ENCODE peak calls at places on chromosome 12, in six cellular contexts. Y, P, A, L, F and N are unnamed samples.

GRCh38 chr12:6961278-6961694 is 9.2 kb downstream of the PHB2 start:
- DNase-seq in F (peak; percentile 69), P (peak; percentile 81), Y (no peak), A (peak; percentile 95), L (peak; percentile 62), N (peak; percentile 56)

GRCh38 chr12:22256634-22257033 is 77.9 kb downstream of the ST8SIA1 start:
- DNase-seq in F (no peak), L (peak; percentile 34), Y (no peak), A (no peak), P (no peak), N (no peak)

GRCh38 chr12:124032265-124032886 is 59.4 kb downstream of the ZNF664 start:
- DNase-seq in L (peak; percentile 83), P (peak; percentile 58), Y (no peak), F (peak; percentile 37), A (no peak), N (no peak)

GRCh38 chr12:56333197-56333678 is 562 bp downstream of the PAN2 start:
- DNase-seq in L (no peak), F (peak; percentile 15), Y (no peak), P (no peak), A (peak; percentile 74), N (no peak)

GRCh38 chr12:112851024-112851777 is 55.6 kb upstream of the OAS1 start:
- DNase-seq in P (no peak), L (no peak), A (no peak), Y (no peak), F (no peak), N (no peak)

GRCh38 chr12:50213439-50213838 is 46.3 kb upstream of the CERS5 start:
- DNase-seq in Y (no peak), P (no peak), L (no peak), A (no peak), F (no peak), N (no peak)

GRCh38 chr12:57614178-57614947 is 3.1 kb downstream of the ARHGEF25 start:
- DNase-seq in F (no peak), Y (no peak), P (peak; percentile 49), A (no peak), L (no peak), N (no peak)

GRCh38 chr12:123163227-123163626 is 12.3 kb upstream of the PITPNM2 start:
- DNase-seq in L (no peak), Y (no peak), P (no peak), A (no peak), F (no peak), N (no peak)

GRCh38 chr12:127118251-127118650 is 1148.7 kb upstream of the TMEM132C start:
- DNase-seq in P (no peak), Y (no peak), L (no peak), F (no peak), A (no peak), N (no peak)

GRCh38 chr12:68943848-68944247 is 10.9 kb upstream of the CPM start:
- DNase-seq in P (no peak), A (no peak), Y (no peak), F (no peak), L (no peak), N (no peak)

GRCh38 chr12:21539797-21540196 is 13.7 kb downstream of the SPX start:
- DNase-seq in A (no peak), P (no peak), Y (no peak), L (no peak), F (no peak), N (no peak)

GRCh38 chr12:8449293-8449944 is 6.3 kb upstream of the CLEC6A start:
- DNase-seq in P (no peak), L (no peak), Y (no peak), F (no peak), A (no peak), N (no peak)

GRCh38 chr12:96063046-96063445 is 27.7 kb upstream of the LTA4H start:
- DNase-seq in A (no peak), P (no peak), F (no peak), Y (no peak), L (peak; percentile 59), N (no peak)

GRCh38 chr12:2813573-2814185 is 1.2 kb downstream of the ITFG2 start:
- DNase-seq in A (peak; percentile 37), F (no peak), Y (no peak), L (peak; percentile 80), P (no peak), N (peak; percentile 44)

GRCh38 chr12:47094804-47095203 is 15.0 kb upstream of the AMIGO2 start:
- DNase-seq in L (no peak), P (no peak), Y (no peak), A (no peak), F (no peak), N (no peak)

GRCh38 chr12:124762384-124762783 is 101.3 kb downstream of the SCARB1 start:
- DNase-seq in P (no peak), Y (no peak), L (no peak), F (no peak), A (no peak), N (no peak)

GRCh38 chr12:67457799-67458680 is 188.9 kb downstream of the CAND1 start:
- DNase-seq in Y (no peak), P (no peak), L (peak; percentile 49), F (no peak), A (no peak), N (peak; percentile 49)

GRCh38 chr12:67460388-67460787 is 188.2 kb upstream of the DYRK2 start:
- DNase-seq in Y (no peak), P (no peak), A (no peak), L (no peak), F (no peak), N (no peak)

GRCh38 chr12:67459173-67459572 is 189.4 kb upstream of the DYRK2 start:
- DNase-seq in P (no peak), Y (no peak), L (no peak), F (no peak), A (no peak), N (no peak)

GRCh38 chr12:67457136-67457535 is 188.0 kb downstream of the CAND1 start:
- DNase-seq in Y (no peak), P (no peak), F (no peak), A (no peak), L (no peak), N (no peak)

DNA sequence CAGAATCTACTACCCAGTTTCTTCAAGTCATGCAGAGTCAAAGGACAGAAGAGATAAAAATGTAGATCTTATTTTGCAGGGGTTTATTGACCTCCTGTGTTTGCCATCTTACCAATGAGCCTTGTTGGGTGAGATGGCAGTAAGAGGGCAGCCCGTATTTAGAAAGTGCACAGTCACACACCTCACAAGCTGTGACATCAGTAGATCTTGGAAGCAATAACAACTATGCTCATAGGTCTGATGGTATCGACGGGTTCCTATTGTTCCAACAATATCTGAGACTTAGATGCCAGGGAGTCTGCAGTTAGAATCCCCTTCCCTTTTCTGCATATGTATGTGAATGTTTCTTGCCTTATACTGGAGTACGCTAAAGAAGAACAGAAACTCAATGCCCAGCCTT is 189.0 kb upstream of the DYRK2 start:
- DNase-seq in Y (no peak), F (no peak), L (no peak), A (no peak), P (no peak), N (no peak)
- H3K4me1 ChIP-seq in Y (no peaks in the 10 kb centered on the region), F (peaks cover 22% of the 10 kb centered on the region), L (peaks cover 44% of the 10 kb centered on the region), A (peaks cover 5% of the 10 kb centered on the region), P (peaks cover 5% of the 10 kb centered on the region), N (peaks cover 18% of the 10 kb centered on the region)

DNA sequence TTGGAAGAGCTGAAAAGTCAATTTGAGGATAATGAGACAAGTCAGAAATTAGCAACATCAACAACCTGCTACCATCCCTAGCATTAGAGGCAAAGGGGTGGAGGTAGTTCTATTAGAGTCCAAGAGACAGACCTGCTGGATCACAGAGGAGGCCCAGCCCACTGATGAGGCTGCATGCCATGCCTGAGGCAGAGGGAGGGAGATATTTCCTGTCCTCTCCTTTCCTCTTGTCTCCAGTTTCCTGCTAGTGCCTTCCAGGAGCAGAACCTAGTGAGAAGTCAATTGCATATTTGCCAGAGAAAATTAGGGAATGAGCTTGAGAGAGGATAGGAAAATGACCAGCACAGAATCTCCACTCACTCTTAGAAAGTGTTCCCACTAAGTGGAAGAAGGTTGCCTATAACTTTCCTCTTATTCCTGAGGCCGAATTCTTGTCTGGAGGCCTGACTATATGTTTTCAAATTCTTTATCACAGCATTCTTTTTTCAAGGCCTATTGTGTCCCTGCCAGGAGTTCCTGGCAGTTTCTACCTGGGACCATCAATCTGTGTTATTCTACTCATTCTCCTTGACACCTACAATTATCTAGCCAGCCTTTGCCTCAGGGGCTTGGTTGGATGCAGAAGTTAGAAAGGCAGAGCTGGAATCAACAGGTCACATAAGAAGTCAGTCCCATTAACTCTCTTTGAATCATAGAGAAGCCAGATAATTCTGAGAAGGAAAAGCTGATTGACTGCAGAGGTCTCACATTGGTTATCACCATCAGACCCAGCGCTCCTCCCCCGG is 121.9 kb downstream of the EMP1 start:
- DNase-seq in P (no peak), A (no peak), L (no peak), F (no peak), Y (no peak), N (no peak)
- H3K27ac ChIP-seq in P (no peak overlapping the region), A (no peak overlapping the region), L (no peak overlapping the region), F (no peak overlapping the region), Y (no peak overlapping the region), N (no peak overlapping the region)

GRCh38 chr12:114679452-114679875 is 4.5 kb downstream of the TBX3 start:
- DNase-seq in P (no peak), Y (no peak), A (no peak), L (no peak), F (no peak), N (no peak)

GRCh38 chr12:114679942-114680341 is 4.0 kb downstream of the TBX3 start:
- DNase-seq in L (no peak), F (no peak), Y (no peak), P (no peak), A (no peak), N (no peak)

GRCh38 chr12:114680498-114681148 is 3.4 kb downstream of the TBX3 start:
- DNase-seq in L (no peak), F (no peak), A (no peak), Y (no peak), P (no peak), N (no peak)

GRCh38 chr12:114678028-114678427 is 5.9 kb downstream of the TBX3 start:
- DNase-seq in A (no peak), Y (no peak), P (no peak), F (no peak), L (no peak), N (no peak)

DNA sequence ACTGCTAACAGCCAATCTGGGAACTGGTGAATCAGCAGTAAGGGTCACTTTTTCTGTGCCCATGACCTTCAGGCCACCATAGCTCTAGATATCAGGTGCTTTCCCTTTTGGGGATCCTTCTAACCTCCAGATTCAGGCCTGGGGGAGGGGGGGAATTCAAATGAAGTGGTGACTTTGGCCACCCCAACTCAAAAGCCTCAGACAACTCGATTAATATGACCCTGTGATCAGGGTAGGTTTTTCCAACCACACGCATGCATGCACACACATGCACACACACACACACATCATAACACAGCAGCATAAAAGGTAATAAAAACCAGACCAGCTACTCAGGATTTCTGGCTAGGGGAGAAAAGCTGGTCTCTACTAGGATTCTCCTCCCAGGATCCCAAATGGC is 5.3 kb downstream of the TBX3 start:
- DNase-seq in Y (no peak), A (no peak), F (no peak), L (no peak), P (no peak), N (no peak)
- H3K4me3 ChIP-seq in Y (no peak overlapping the region), A (peak overlapping the region; percentile 61), F (peak overlapping the region; percentile 49), L (peak overlapping the region; percentile 73), P (peak overlapping the region; percentile 93), N (no peak overlapping the region)

DNA sequence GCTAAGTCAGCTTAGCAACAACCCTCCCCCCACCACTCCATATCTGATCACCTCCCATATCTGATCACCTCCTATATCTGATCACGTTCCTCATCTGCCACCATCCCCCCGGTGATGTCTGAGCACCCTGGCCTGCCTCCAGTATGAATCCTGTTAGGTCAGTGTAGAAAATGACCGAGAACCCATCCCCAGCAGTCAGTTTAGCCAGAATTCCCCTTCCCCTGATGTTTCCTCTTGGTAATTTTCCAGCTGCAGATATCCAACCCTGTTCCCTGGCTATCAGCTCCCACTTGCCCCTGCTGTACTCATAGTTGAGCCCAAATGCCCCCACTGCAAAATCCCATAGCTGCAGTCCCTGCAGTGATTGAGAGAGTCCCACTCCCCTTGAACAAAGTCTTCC is 12.5 kb downstream of the SELPLG start:
- DNase-seq in A (no peak), P (no peak), Y (no peak), F (no peak), L (no peak), N (no peak)
- H3K4me1 ChIP-seq in A (peaks cover 99% of the 10 kb centered on the region), P (no peaks in the 10 kb centered on the region), Y (peaks cover 5% of the 10 kb centered on the region), F (no peaks in the 10 kb centered on the region), L (no peaks in the 10 kb centered on the region), N (no peaks in the 10 kb centered on the region)